ENCODE peak calls at places on chromosomes 11 and 22, in ten cellular contexts. F, W, T, Q, B, L, H, E, Y and K are unnamed samples.
A peak's percentile ranks its signal among the peaks of the same experiment; 100 is the strongest.

GRCh38 chr11:38460901-38461300 is 1862.9 kb upstream of the RAG2 start:
- DNase-seq in E (peak; percentile 96), Y (peak; percentile 0), F (no peak), Q (no peak), B (no peak), T (peak; percentile 73), L (no peak), W (peak; percentile 92), H (peak; percentile 41), K (peak; percentile 88)

GRCh38 chr11:82191690-82192089 is 542.0 kb downstream of the FAM181B start:
- DNase-seq in L (no peak), F (no peak), Q (no peak), T (no peak), W (no peak), B (no peak), E (no peak), Y (no peak), H (no peak), K (no peak)

GRCh38 chr22:49215840-49216239 is 611.8 kb downstream of the BRD1 start:
- DNase-seq in Q (no peak), T (no peak), H (no peak), F (peak; percentile 63), B (peak; percentile 2), Y (no peak), L (no peak), W (no peak), E (no peak), K (no peak)

GRCh38 chr11:114085965-114086364 is 26.5 kb downstream of the ZBTB16 start:
- DNase-seq in W (no peak), Q (no peak), T (no peak), L (no peak), E (no peak), H (no peak), B (no peak), Y (no peak), F (no peak), K (peak; percentile 32)

GRCh38 chr11:71326328-71326940 is 74.1 kb upstream of the SHANK2 start:
- DNase-seq in Y (no peak), F (peak; percentile 41), L (no peak), H (no peak), Q (no peak), W (no peak), T (no peak), B (no peak), E (no peak), K (no peak)

GRCh38 chr11:132028380-132029240 is 658.2 kb downstream of the NTM start:
- DNase-seq in H (peak; percentile 73), Q (no peak), Y (peak; percentile 72), E (peak; percentile 77), W (no peak), B (peak; percentile 56), T (no peak), L (peak; percentile 61), F (no peak), K (peak; percentile 44)

GRCh38 chr22:44325718-44326548 is 13.2 kb upstream of the SHISAL1 start:
- DNase-seq in T (no peak), Q (no peak), E (peak; percentile 55), W (peak; percentile 49), H (peak; percentile 64), F (peak; percentile 94), Y (no peak), B (no peak), L (no peak), K (peak; percentile 28)

GRCh38 chr11:114195981-114196731 is 100.0 kb upstream of the NNMT start:
- DNase-seq in F (no peak), L (no peak), E (no peak), Q (peak; percentile 46), B (no peak), H (no peak), Y (no peak), T (no peak), W (no peak), K (peak; percentile 61)

GRCh38 chr11:120398184-120398583 is 62.0 kb downstream of the ARHGEF12 start:
- DNase-seq in F (no peak), Q (no peak), W (peak; percentile 76), B (no peak), E (no peak), L (no peak), Y (peak; percentile 46), T (no peak), H (peak; percentile 53), K (no peak)

GRCh38 chr11:19715373-19715772 is 2.7 kb downstream of the NAV2 start:
- DNase-seq in T (peak; percentile 42), B (no peak), F (peak; percentile 92), Q (no peak), W (peak; percentile 93), Y (no peak), E (peak; percentile 81), H (peak; percentile 98), L (no peak), K (peak; percentile 85)

GRCh38 chr22:47001288-47001687 is 238.8 kb downstream of the TBC1D22A start:
- DNase-seq in B (no peak), T (no peak), E (no peak), L (peak; percentile 74), W (no peak), F (no peak), Y (no peak), Q (no peak), H (no peak), K (no peak)

GRCh38 chr11:78453140-78453935 is 35.7 kb upstream of the GAB2 start:
- DNase-seq in F (no peak), E (peak; percentile 66), Q (no peak), T (no peak), W (peak; percentile 47), B (no peak), Y (no peak), H (peak; percentile 34), L (peak; percentile 88), K (no peak)

GRCh38 chr22:28822930-28823481 is 22.6 kb upstream of the XBP1 start:
- DNase-seq in L (peak; percentile 97), B (no peak), F (no peak), Q (no peak), T (no peak), E (no peak), W (no peak), Y (no peak), H (no peak), K (no peak)

GRCh38 chr22:28819253-28820096 is 19.1 kb upstream of the XBP1 start:
- DNase-seq in Q (no peak), B (no peak), L (peak; percentile 95), T (peak; percentile 26), F (no peak), W (no peak), E (no peak), H (no peak), Y (no peak), K (peak; percentile 12)

GRCh38 chr22:28820885-28821284 is 20.5 kb upstream of the XBP1 start:
- DNase-seq in E (no peak), B (no peak), Y (no peak), T (no peak), L (no peak), F (no peak), W (no peak), Q (no peak), H (no peak), K (no peak)

GRCh38 chr22:28817919-28818859 is 17.8 kb upstream of the XBP1 start:
- DNase-seq in H (no peak), F (no peak), L (peak; percentile 36), Q (no peak), B (no peak), Y (peak; percentile 20), T (peak; percentile 63), E (no peak), W (no peak), K (peak; percentile 19)

DNA sequence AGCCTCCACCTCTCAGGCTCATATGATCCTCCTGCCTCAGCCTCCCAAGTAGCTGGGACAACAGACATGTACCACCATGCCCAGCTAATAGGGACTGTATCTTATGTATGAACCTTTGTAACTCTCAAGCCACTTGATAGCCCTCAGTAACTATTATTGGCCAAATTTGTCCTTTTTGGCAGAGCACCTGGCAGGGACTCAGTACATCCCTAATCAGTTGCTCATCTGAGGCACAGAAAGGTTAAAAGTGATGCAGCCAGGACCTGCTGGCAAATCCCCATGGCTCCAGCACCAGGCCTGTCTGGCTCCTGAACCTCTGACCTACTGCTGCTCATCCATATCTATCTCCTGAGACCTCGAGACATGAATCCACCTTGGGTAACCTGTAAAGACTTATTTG is 21.1 kb upstream of the XBP1 start:
- DNase-seq in F (no peak), H (no peak), Q (no peak), B (no peak), L (no peak), W (no peak), T (no peak), E (no peak), Y (no peak), K (no peak)
- H3K4me2 ChIP-seq in F (no peak overlapping the region), H (no peak overlapping the region), Q (no peak overlapping the region), B (no peak overlapping the region), L (peak overlapping the region; percentile 15), W (no peak overlapping the region), T (no peak overlapping the region), E (no peak overlapping the region), Y (no peak overlapping the region), K (no peak overlapping the region)

DNA sequence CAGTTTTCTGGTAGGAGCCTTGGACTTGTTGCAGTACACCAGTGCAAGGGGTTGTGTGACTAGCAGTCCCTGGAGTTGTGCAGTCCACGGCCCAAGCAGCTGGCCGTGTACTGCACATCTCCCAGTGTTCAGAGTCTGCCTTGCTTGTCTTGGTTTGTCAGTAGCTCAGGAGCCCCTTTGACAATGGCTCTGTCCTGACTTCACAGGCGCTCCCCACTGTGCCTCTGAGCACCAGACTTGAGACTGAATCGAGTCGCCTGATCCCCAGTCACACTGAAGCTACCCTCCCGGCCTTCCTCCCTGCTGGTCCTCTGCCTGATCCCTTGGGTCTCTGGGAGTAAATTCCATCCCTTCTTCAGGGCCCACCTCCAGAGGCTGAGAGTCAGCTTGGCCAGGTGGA is 19.4 kb downstream of the SYNGR1 start:
- DNase-seq in T (no peak), W (no peak), E (no peak), H (no peak), F (peak; percentile 60), B (no peak), Y (no peak), Q (no peak), L (no peak), K (no peak)
- TF ChIP-seq CTCF in T (no peak), W (no peak), E (no peak), H (no peak), F (no peak), B (no peak), Y (no peak), Q (no peak), L (no peak), K (no peak)

DNA sequence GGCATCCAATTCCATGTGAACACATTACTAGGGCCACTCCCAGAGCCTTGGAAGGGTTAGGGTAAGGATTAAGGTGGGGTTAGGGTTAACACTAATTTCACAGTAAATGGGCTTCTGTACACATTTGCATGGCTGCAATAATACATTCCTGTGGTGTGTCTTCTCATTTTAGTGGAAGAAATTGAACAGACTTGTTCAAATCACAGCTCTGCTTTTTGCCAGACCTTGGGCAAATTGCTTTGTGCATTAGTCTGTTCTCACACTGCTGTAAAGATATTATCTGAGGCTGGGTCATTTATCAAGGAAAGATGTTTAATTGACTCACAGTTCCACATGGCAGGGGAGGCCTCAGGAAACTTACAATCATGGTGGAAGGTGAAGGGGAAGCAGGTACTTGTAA is 45.4 kb upstream of the RCN1 start:
- DNase-seq in B (no peak), H (no peak), T (no peak), E (no peak), L (no peak), F (no peak), Y (no peak), W (peak; percentile 39), Q (no peak), K (no peak)
- H2AFZ ChIP-seq in B (no peak overlapping the region), H (no peak overlapping the region), T (no peak overlapping the region), E (no peak overlapping the region), L (no peak overlapping the region), F (no peak overlapping the region), Y (no peak overlapping the region), W (no peak overlapping the region), Q (no peak overlapping the region), K (no peak overlapping the region)

GRCh38 chr11:128174465-128175101 is 412.8 kb downstream of the ETS1 start:
- DNase-seq in T (no peak), F (no peak), W (peak; percentile 73), Y (peak; percentile 77), Q (no peak), H (peak; percentile 67), E (peak; percentile 42), L (no peak), B (peak; percentile 65), K (no peak)
- H3K4me2 ChIP-seq in T (no peak overlapping the region), F (peak overlapping the region; percentile 12), W (peak overlapping the region; percentile 66), Y (peak overlapping the region; percentile 4), Q (no peak overlapping the region), H (no peak overlapping the region), E (no peak overlapping the region), L (no peak overlapping the region), B (no peak overlapping the region), K (no peak overlapping the region)